ENCODE peak calls at places on chromosome 1, in six cellular contexts. One of them, this sample, is unnamed.

GRCh38 chr1:44609768-44610526 is 64.3 kb downstream of the TMEM53 start:
- DNase-seq in BE2C: no peak
- DNase-seq in cardiac muscle cell: no peak
- DNase-seq in tibial nerve: no peak
- DNase-seq in pancreas: no peak
- DNase-seq in fibroblast of mammary gland: no peak
- DNase-seq in this sample: no peak

GRCh38 chr1:241695454-241696171 is 43.5 kb downstream of the WDR64 start:
- DNase-seq in tibial nerve: no peak
- DNase-seq in cardiac muscle cell: no peak
- DNase-seq in BE2C: no peak
- DNase-seq in pancreas: no peak
- DNase-seq in fibroblast of mammary gland: no peak
- DNase-seq in this sample: no peak

GRCh38 chr1:9728451-9729295 is 77.1 kb downstream of the PIK3CD start:
- DNase-seq in pancreas: no peak
- DNase-seq in tibial nerve: no peak
- DNase-seq in BE2C: no peak
- DNase-seq in fibroblast of mammary gland: no peak
- DNase-seq in cardiac muscle cell: no peak
- DNase-seq in this sample: no peak

GRCh38 chr1:183234660-183235476 is 48.8 kb downstream of the LAMC2 start:
- DNase-seq in fibroblast of mammary gland: peak
- DNase-seq in tibial nerve: peak
- DNase-seq in BE2C: peak
- DNase-seq in cardiac muscle cell: peak
- DNase-seq in pancreas: no peak
- DNase-seq in this sample: no peak

GRCh38 chr1:25107643-25108010 is 124.7 kb downstream of the SYF2 start:
- DNase-seq in cardiac muscle cell: no peak
- DNase-seq in pancreas: no peak
- DNase-seq in BE2C: no peak
- DNase-seq in fibroblast of mammary gland: peak
- DNase-seq in tibial nerve: no peak
- DNase-seq in this sample: no peak

GRCh38 chr1:232283864-232284263 is 346.1 kb downstream of the SIPA1L2 start:
- DNase-seq in tibial nerve: no peak
- DNase-seq in fibroblast of mammary gland: peak
- DNase-seq in pancreas: no peak
- DNase-seq in cardiac muscle cell: no peak
- DNase-seq in BE2C: peak
- DNase-seq in this sample: no peak

GRCh38 chr1:109978761-109979488 is 5.6 kb upstream of the AHCYL1 start:
- DNase-seq in tibial nerve: no peak
- DNase-seq in fibroblast of mammary gland: no peak
- DNase-seq in cardiac muscle cell: peak
- DNase-seq in pancreas: no peak
- DNase-seq in BE2C: no peak
- DNase-seq in this sample: no peak

GRCh38 chr1:64540265-64540791 is 70.4 kb downstream of the CACHD1 start:
- DNase-seq in pancreas: no peak
- DNase-seq in cardiac muscle cell: peak
- DNase-seq in fibroblast of mammary gland: peak
- DNase-seq in tibial nerve: no peak
- DNase-seq in BE2C: no peak
- DNase-seq in this sample: no peak

GRCh38 chr1:61746768-61747167 is 4.5 kb downstream of the PATJ start:
- DNase-seq in pancreas: no peak
- DNase-seq in fibroblast of mammary gland: peak
- DNase-seq in tibial nerve: no peak
- DNase-seq in cardiac muscle cell: peak
- DNase-seq in BE2C: no peak
- DNase-seq in this sample: no peak

GRCh38 chr1:42128984-42129383 is 24.2 kb upstream of the GUCA2B start:
- DNase-seq in fibroblast of mammary gland: no peak
- DNase-seq in tibial nerve: no peak
- DNase-seq in BE2C: no peak
- DNase-seq in pancreas: no peak
- DNase-seq in cardiac muscle cell: no peak
- DNase-seq in this sample: no peak

GRCh38 chr1:183840140-183840539 is 35.2 kb downstream of the RGL1 start:
- DNase-seq in tibial nerve: no peak
- DNase-seq in BE2C: no peak
- DNase-seq in pancreas: no peak
- DNase-seq in fibroblast of mammary gland: peak
- DNase-seq in cardiac muscle cell: peak
- DNase-seq in this sample: no peak

GRCh38 chr1:56540467-56540866 is 38.9 kb downstream of the PLPP3 start:
- DNase-seq in fibroblast of mammary gland: no peak
- DNase-seq in tibial nerve: no peak
- DNase-seq in BE2C: no peak
- DNase-seq in cardiac muscle cell: no peak
- DNase-seq in pancreas: no peak
- DNase-seq in this sample: no peak

GRCh38 chr1:37471345-37472231 is 2.8 kb upstream of the ZC3H12A start:
- DNase-seq in BE2C: peak
- DNase-seq in fibroblast of mammary gland: peak
- DNase-seq in tibial nerve: peak
- DNase-seq in cardiac muscle cell: peak
- DNase-seq in pancreas: peak
- DNase-seq in this sample: peak

GRCh38 chr1:62235576-62235975 is 40.9 kb downstream of the L1TD1 start:
- DNase-seq in cardiac muscle cell: no peak
- DNase-seq in BE2C: no peak
- DNase-seq in pancreas: no peak
- DNase-seq in fibroblast of mammary gland: no peak
- DNase-seq in tibial nerve: no peak
- DNase-seq in this sample: no peak

GRCh38 chr1:36134805-36135339 is 9.8 kb upstream of the COL8A2 start:
- DNase-seq in fibroblast of mammary gland: peak
- DNase-seq in cardiac muscle cell: peak
- DNase-seq in pancreas: no peak
- DNase-seq in tibial nerve: peak
- DNase-seq in BE2C: peak
- DNase-seq in this sample: peak

GRCh38 chr1:31335007-31335406 is 37.9 kb downstream of the FABP3 start:
- DNase-seq in fibroblast of mammary gland: peak
- DNase-seq in cardiac muscle cell: peak
- DNase-seq in BE2C: no peak
- DNase-seq in tibial nerve: no peak
- DNase-seq in pancreas: no peak
- DNase-seq in this sample: peak

GRCh38 chr1:18326171-18326950 is 154.4 kb upstream of the KLHDC7A start:
- DNase-seq in fibroblast of mammary gland: no peak
- DNase-seq in tibial nerve: no peak
- DNase-seq in pancreas: no peak
- DNase-seq in cardiac muscle cell: peak
- DNase-seq in BE2C: no peak
- DNase-seq in this sample: no peak

GRCh38 chr1:40414331-40414730 is 35.9 kb upstream of the ZFP69B start:
- DNase-seq in pancreas: no peak
- DNase-seq in fibroblast of mammary gland: no peak
- DNase-seq in BE2C: no peak
- DNase-seq in tibial nerve: no peak
- DNase-seq in cardiac muscle cell: no peak
- DNase-seq in this sample: no peak
- H3K4me3 ChIP-seq in pancreas: no peak
- H3K4me3 ChIP-seq in fibroblast of mammary gland: no peak
- H3K4me3 ChIP-seq in BE2C: no peak
- H3K4me3 ChIP-seq in tibial nerve: no peak
- H3K4me3 ChIP-seq in cardiac muscle cell: no peak
- H3K4me3 ChIP-seq in this sample: no peak

GRCh38 chr1:151615711-151616504 is 4.1 kb downstream of the SNX27 start:
- DNase-seq in fibroblast of mammary gland: no peak
- DNase-seq in BE2C: no peak
- DNase-seq in tibial nerve: no peak
- DNase-seq in cardiac muscle cell: no peak
- DNase-seq in pancreas: no peak
- DNase-seq in this sample: no peak

GRCh38 chr1:151612506-151613274 is 840 bp downstream of the SNX27 start:
- DNase-seq in tibial nerve: no peak
- DNase-seq in fibroblast of mammary gland: peak
- DNase-seq in pancreas: peak
- DNase-seq in BE2C: peak
- DNase-seq in cardiac muscle cell: no peak
- DNase-seq in this sample: peak

GRCh38 chr1:151611288-151611790 is 511 bp upstream of the SNX27 start:
- DNase-seq in pancreas: no peak
- DNase-seq in cardiac muscle cell: peak
- DNase-seq in tibial nerve: no peak
- DNase-seq in fibroblast of mammary gland: peak
- DNase-seq in BE2C: no peak
- DNase-seq in this sample: peak

GRCh38 chr1:151611832-151612505 is at the start of gene SNX27:
- DNase-seq in cardiac muscle cell: peak
- DNase-seq in pancreas: peak
- DNase-seq in tibial nerve: peak
- DNase-seq in BE2C: peak
- DNase-seq in fibroblast of mammary gland: peak
- DNase-seq in this sample: peak

GRCh38 chr1:151613275-151613867 is 1.5 kb downstream of the SNX27 start:
- DNase-seq in cardiac muscle cell: no peak
- DNase-seq in tibial nerve: no peak
- DNase-seq in pancreas: no peak
- DNase-seq in BE2C: no peak
- DNase-seq in fibroblast of mammary gland: no peak
- DNase-seq in this sample: no peak
- H3K4me3 ChIP-seq in cardiac muscle cell: peak
- H3K4me3 ChIP-seq in tibial nerve: peak
- H3K4me3 ChIP-seq in pancreas: no peak
- H3K4me3 ChIP-seq in BE2C: peak
- H3K4me3 ChIP-seq in fibroblast of mammary gland: peak
- H3K4me3 ChIP-seq in this sample: peak

DNA sequence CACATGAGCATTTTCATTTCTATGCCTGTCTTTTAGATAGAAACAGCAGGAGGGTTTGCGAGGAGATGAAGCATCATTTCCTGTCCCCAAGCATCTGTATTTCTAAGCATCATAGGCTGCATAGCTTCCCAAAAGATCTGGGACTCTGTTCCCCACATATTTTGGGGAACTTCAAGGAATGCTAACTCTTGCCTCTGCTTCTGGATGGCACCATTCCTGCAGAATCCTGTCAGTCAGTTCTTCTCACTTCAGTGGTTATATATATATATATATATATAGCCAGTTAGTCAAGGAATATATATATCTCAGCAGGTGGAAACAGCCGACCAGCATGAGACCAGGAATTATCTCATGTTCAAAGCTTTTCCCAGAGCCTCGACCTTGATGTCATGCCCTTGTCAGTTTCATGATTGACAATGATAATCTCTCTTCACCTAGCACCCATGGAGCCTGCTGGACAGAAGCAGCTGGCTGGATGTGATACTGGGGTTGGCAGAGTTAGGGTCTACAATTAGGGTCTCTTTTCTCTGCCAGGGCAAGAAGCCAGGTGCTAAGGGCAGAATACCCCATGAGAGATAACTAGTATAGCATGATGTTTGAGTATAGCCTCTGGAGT is 2.4 kb downstream of the PFKFB2 start:
- DNase-seq in cardiac muscle cell: no peak
- DNase-seq in pancreas: no peak
- DNase-seq in fibroblast of mammary gland: no peak
- DNase-seq in tibial nerve: no peak
- DNase-seq in BE2C: no peak
- DNase-seq in this sample: no peak
- H3K4me3 ChIP-seq in cardiac muscle cell: no peak
- H3K4me3 ChIP-seq in pancreas: no peak
- H3K4me3 ChIP-seq in fibroblast of mammary gland: no peak
- H3K4me3 ChIP-seq in tibial nerve: no peak
- H3K4me3 ChIP-seq in BE2C: no peak
- H3K4me3 ChIP-seq in this sample: no peak

DNA sequence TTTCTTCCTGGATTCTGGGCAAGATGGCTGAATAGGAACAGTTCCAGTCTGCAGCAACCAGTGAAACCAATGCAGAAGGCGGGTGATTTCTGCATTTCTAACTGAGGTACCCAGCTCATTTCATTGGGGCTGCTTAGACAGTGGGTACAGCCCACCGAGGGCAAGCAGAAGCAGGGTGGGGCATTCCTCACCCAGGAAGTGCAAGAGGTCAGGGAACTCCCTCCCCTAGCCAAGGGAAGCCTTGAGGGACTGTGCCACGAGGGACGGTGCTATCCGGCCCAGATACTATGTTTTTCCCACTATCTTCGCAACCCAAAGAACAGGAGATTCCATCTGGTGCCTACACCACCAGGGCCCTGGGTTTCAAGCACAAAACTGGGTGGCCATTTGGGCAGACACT is 121.0 kb downstream of the VAV3 start:
- DNase-seq in fibroblast of mammary gland: no peak
- DNase-seq in pancreas: no peak
- DNase-seq in BE2C: no peak
- DNase-seq in tibial nerve: no peak
- DNase-seq in cardiac muscle cell: no peak
- DNase-seq in this sample: no peak
- H3K4me3 ChIP-seq in fibroblast of mammary gland: no peak
- H3K4me3 ChIP-seq in pancreas: no peak
- H3K4me3 ChIP-seq in BE2C: no peak
- H3K4me3 ChIP-seq in tibial nerve: no peak
- H3K4me3 ChIP-seq in cardiac muscle cell: no peak
- H3K4me3 ChIP-seq in this sample: no peak

GRCh38 chr1:178371236-178371635 is 125.5 kb downstream of the CLEC20A start:
- DNase-seq in tibial nerve: no peak
- DNase-seq in BE2C: no peak
- DNase-seq in fibroblast of mammary gland: peak
- DNase-seq in pancreas: no peak
- DNase-seq in cardiac muscle cell: peak
- DNase-seq in this sample: no peak
- H3K4me3 ChIP-seq in tibial nerve: peak
- H3K4me3 ChIP-seq in BE2C: no peak
- H3K4me3 ChIP-seq in fibroblast of mammary gland: peak
- H3K4me3 ChIP-seq in pancreas: no peak
- H3K4me3 ChIP-seq in cardiac muscle cell: peak
- H3K4me3 ChIP-seq in this sample: no peak

GRCh38 chr1:203274603-203275381 is 30.5 kb upstream of the BTG2 start:
- DNase-seq in pancreas: no peak
- DNase-seq in cardiac muscle cell: no peak
- DNase-seq in BE2C: no peak
- DNase-seq in fibroblast of mammary gland: peak
- DNase-seq in tibial nerve: no peak
- DNase-seq in this sample: no peak

GRCh38 chr1:203275656-203276272 is 29.6 kb upstream of the BTG2 start:
- DNase-seq in fibroblast of mammary gland: no peak
- DNase-seq in tibial nerve: no peak
- DNase-seq in pancreas: no peak
- DNase-seq in cardiac muscle cell: no peak
- DNase-seq in BE2C: no peak
- DNase-seq in this sample: no peak

GRCh38 chr1:203272633-203273205 is 32.6 kb upstream of the BTG2 start:
- DNase-seq in pancreas: no peak
- DNase-seq in fibroblast of mammary gland: no peak
- DNase-seq in cardiac muscle cell: no peak
- DNase-seq in BE2C: no peak
- DNase-seq in tibial nerve: no peak
- DNase-seq in this sample: no peak

GRCh38 chr1:203273206-203273868 is 32.0 kb upstream of the BTG2 start:
- DNase-seq in tibial nerve: peak
- DNase-seq in pancreas: peak
- DNase-seq in fibroblast of mammary gland: peak
- DNase-seq in cardiac muscle cell: peak
- DNase-seq in BE2C: peak
- DNase-seq in this sample: peak

GRCh38 chr1:203273869-203274602 is 31.3 kb upstream of the BTG2 start:
- DNase-seq in cardiac muscle cell: no peak
- DNase-seq in fibroblast of mammary gland: no peak
- DNase-seq in tibial nerve: no peak
- DNase-seq in BE2C: no peak
- DNase-seq in pancreas: no peak
- DNase-seq in this sample: no peak
- H3K4me3 ChIP-seq in cardiac muscle cell: no peak
- H3K4me3 ChIP-seq in fibroblast of mammary gland: no peak
- H3K4me3 ChIP-seq in tibial nerve: peak
- H3K4me3 ChIP-seq in BE2C: no peak
- H3K4me3 ChIP-seq in pancreas: no peak
- H3K4me3 ChIP-seq in this sample: no peak